ENCODE peak calls at places on chromosomes 13 and 19, in six cellular contexts. X is mucosa of descending colon; O is GM20000; H is fibroblast of pulmonary artery; Q is fibroblast of lung; D is stimulated activated CD8-positive, alpha-beta memory T cell treated with anti-CD3 and anti-CD28 coated beads, Interleukin-2, amount 100 ng/mL, for 1 hour. I is an unnamed sample.

GRCh38 chr13:97238432-97238831 is 16.3 kb downstream of the MBNL2 start:
- DNase-seq in X (no peak), O (no peak), H (no peak), Q (no peak), D (no peak), I (no peak)

GRCh38 chr13:48160879-48161278 is 66.0 kb upstream of the MED4 start:
- DNase-seq in X (no peak), O (no peak), H (peak; percentile 43), Q (peak; percentile 55), D (no peak), I (no peak)

GRCh38 chr13:47087841-47088240 is 191.0 kb upstream of the HTR2A start:
- DNase-seq in X (no peak), O (no peak), H (peak; percentile 38), Q (peak; percentile 85), D (no peak), I (no peak)

GRCh38 chr19:11125994-11126685 is 29.4 kb downstream of the SPC24 start:
- DNase-seq in X (peak; percentile 90), O (peak; percentile 75), H (peak; percentile 80), Q (peak; percentile 46), D (peak; percentile 62), I (peak; percentile 49)

GRCh38 chr19:7534531-7534980 is 961 bp upstream of the PNPLA6 start:
- DNase-seq in X (peak; percentile 62), O (peak; percentile 72), H (peak; percentile 76), Q (peak; percentile 88), D (peak; percentile 13), I (peak; percentile 37)

GRCh38 chr13:46632171-46632570 is 79.2 kb downstream of the LRCH1 start:
- DNase-seq in X (no peak), O (no peak), H (no peak), Q (peak; percentile 6), D (no peak), I (no peak)

GRCh38 chr13:46348976-46349375 is 38.1 kb downstream of the RUBCNL start:
- DNase-seq in X (no peak), O (no peak), H (no peak), Q (no peak), D (no peak), I (no peak)

GRCh38 chr19:48945415-48945814 is 9.3 kb upstream of the BAX start:
- DNase-seq in X (no peak), O (no peak), H (no peak), Q (no peak), D (no peak), I (no peak)

GRCh38 chr19:5326986-5327623 is 13.5 kb downstream of the PTPRS start:
- DNase-seq in X (no peak), O (no peak), H (no peak), Q (no peak), D (no peak), I (no peak)

I was measured in T-helper 2 cell treated with Interferon-gamma antibody and Interleukin-4, amounts not matched to agents 5 μg/mL and 100 μg/mL, for 36 hours.